ENCODE peak calls at places on chromosome 4, in five cellular contexts. One of them, this sample, is unnamed.

GRCh38 chr4:155734065-155734464 is 24.8 kb upstream of the GUCY1B1 start:
- DNase-seq in left ventricle myocardium inferior: no peak
- DNase-seq in non-pigmented ciliary epithelial cell: no peak
- DNase-seq in AG20443: no peak
- DNase-seq in stimulated activated CD8-positive, alpha-beta memory T cell treated with anti-CD3 and anti-CD28 coated beads, Interleukin-2, amount 100 ng/mL, for 48 hours: no peak
- DNase-seq in this sample: no peak

GRCh38 chr4:29708473-29708872 is 1011.7 kb upstream of the PCDH7 start:
- DNase-seq in AG20443: no peak
- DNase-seq in left ventricle myocardium inferior: no peak
- DNase-seq in stimulated activated CD8-positive, alpha-beta memory T cell treated with anti-CD3 and anti-CD28 coated beads, Interleukin-2, amount 100 ng/mL, for 48 hours: no peak
- DNase-seq in non-pigmented ciliary epithelial cell: peak; percentile 8
- DNase-seq in this sample: no peak

GRCh38 chr4:73222466-73223257 is 35.9 kb downstream of the ANKRD17 start:
- DNase-seq in stimulated activated CD8-positive, alpha-beta memory T cell treated with anti-CD3 and anti-CD28 coated beads, Interleukin-2, amount 100 ng/mL, for 48 hours: no peak
- DNase-seq in AG20443: peak; percentile 87
- DNase-seq in non-pigmented ciliary epithelial cell: peak; percentile 93
- DNase-seq in left ventricle myocardium inferior: no peak
- DNase-seq in this sample: peak; percentile 85

GRCh38 chr4:54586343-54586953 is 71.3 kb upstream of the KIT start:
- DNase-seq in left ventricle myocardium inferior: no peak
- DNase-seq in AG20443: peak; percentile 40
- DNase-seq in non-pigmented ciliary epithelial cell: no peak
- DNase-seq in stimulated activated CD8-positive, alpha-beta memory T cell treated with anti-CD3 and anti-CD28 coated beads, Interleukin-2, amount 100 ng/mL, for 48 hours: no peak
- DNase-seq in this sample: peak; percentile 41

GRCh38 chr4:83516042-83516772 is 19.7 kb upstream of the GPAT3 start:
- DNase-seq in AG20443: peak; percentile 57
- DNase-seq in stimulated activated CD8-positive, alpha-beta memory T cell treated with anti-CD3 and anti-CD28 coated beads, Interleukin-2, amount 100 ng/mL, for 48 hours: no peak
- DNase-seq in non-pigmented ciliary epithelial cell: peak; percentile 28
- DNase-seq in left ventricle myocardium inferior: no peak
- DNase-seq in this sample: peak; percentile 90

GRCh38 chr4:54687887-54688841 is 30.4 kb downstream of the KIT start:
- DNase-seq in AG20443: no peak
- DNase-seq in stimulated activated CD8-positive, alpha-beta memory T cell treated with anti-CD3 and anti-CD28 coated beads, Interleukin-2, amount 100 ng/mL, for 48 hours: no peak
- DNase-seq in non-pigmented ciliary epithelial cell: peak; percentile 6
- DNase-seq in left ventricle myocardium inferior: no peak
- DNase-seq in this sample: no peak

GRCh38 chr4:178136736-178137345 is 694.6 kb upstream of the AGA start:
- DNase-seq in non-pigmented ciliary epithelial cell: no peak
- DNase-seq in AG20443: no peak
- DNase-seq in left ventricle myocardium inferior: no peak
- DNase-seq in stimulated activated CD8-positive, alpha-beta memory T cell treated with anti-CD3 and anti-CD28 coated beads, Interleukin-2, amount 100 ng/mL, for 48 hours: no peak
- DNase-seq in this sample: no peak

GRCh38 chr4:121555315-121556107 is 141.3 kb downstream of the ANXA5 start:
- DNase-seq in non-pigmented ciliary epithelial cell: no peak
- DNase-seq in AG20443: no peak
- DNase-seq in left ventricle myocardium inferior: no peak
- DNase-seq in stimulated activated CD8-positive, alpha-beta memory T cell treated with anti-CD3 and anti-CD28 coated beads, Interleukin-2, amount 100 ng/mL, for 48 hours: no peak
- DNase-seq in this sample: no peak

GRCh38 chr4:148196168-148196567 is 246.0 kb downstream of the NR3C2 start:
- DNase-seq in left ventricle myocardium inferior: no peak
- DNase-seq in non-pigmented ciliary epithelial cell: no peak
- DNase-seq in stimulated activated CD8-positive, alpha-beta memory T cell treated with anti-CD3 and anti-CD28 coated beads, Interleukin-2, amount 100 ng/mL, for 48 hours: no peak
- DNase-seq in AG20443: no peak
- DNase-seq in this sample: no peak

GRCh38 chr4:5890063-5890727 is 2.7 kb downstream of the CRMP1 start:
- DNase-seq in stimulated activated CD8-positive, alpha-beta memory T cell treated with anti-CD3 and anti-CD28 coated beads, Interleukin-2, amount 100 ng/mL, for 48 hours: no peak
- DNase-seq in AG20443: no peak
- DNase-seq in non-pigmented ciliary epithelial cell: no peak
- DNase-seq in left ventricle myocardium inferior: no peak
- DNase-seq in this sample: no peak

GRCh38 chr4:23746672-23747071 is 143.2 kb downstream of the PPARGC1A start:
- DNase-seq in stimulated activated CD8-positive, alpha-beta memory T cell treated with anti-CD3 and anti-CD28 coated beads, Interleukin-2, amount 100 ng/mL, for 48 hours: no peak
- DNase-seq in left ventricle myocardium inferior: no peak
- DNase-seq in AG20443: no peak
- DNase-seq in non-pigmented ciliary epithelial cell: no peak
- DNase-seq in this sample: no peak